ENCODE peak calls at places on chromosome 9, in nine cellular contexts. D is CD8-positive, alpha-beta T cell; B is K562; W is PC-3; G is lung; E is heart right ventricle; L is neural progenitor cell; J is hepatocyte; S is cardiac muscle cell. H is an unnamed sample.

GRCh38 chr9:36870960-36871359 is 163.1 kb downstream of the PAX5 start:
- DNase-seq in D (no peak), E (no peak), S (no peak), J (no peak), B (no peak), G (no peak), L (no peak), W (no peak), H (no peak)

GRCh38 chr9:5893591-5894236 is 3.0 kb downstream of the MLANA start:
- DNase-seq in B (no peak), G (no peak), L (no peak), D (no peak), S (no peak), J (peak; percentile 45), E (no peak), W (no peak), H (no peak)

GRCh38 chr9:86407022-86407421 is 52.8 kb upstream of the TUT7 start:
- DNase-seq in E (no peak), G (no peak), D (no peak), S (peak; percentile 51), L (no peak), J (peak; percentile 87), B (peak; percentile 3), W (peak; percentile 51), H (no peak)

GRCh38 chr9:88310310-88310980 is 77.8 kb upstream of the SPIN1 start:
- DNase-seq in B (peak; percentile 34), D (no peak), L (peak; percentile 39), J (no peak), W (peak; percentile 31), G (no peak), S (peak; percentile 66), E (no peak), H (no peak)

GRCh38 chr9:7318920-7319319 is 480.7 kb downstream of the DMAC1 start:
- DNase-seq in G (no peak), S (no peak), E (no peak), L (no peak), B (no peak), W (no peak), J (no peak), D (no peak), H (no peak)

GRCh38 chr9:3708751-3709150 is 182.9 kb upstream of the RFX3 start:
- DNase-seq in D (no peak), S (peak; percentile 69), W (peak; percentile 75), G (no peak), B (no peak), L (no peak), E (no peak), J (no peak), H (no peak)

GRCh38 chr9:127128341-127129072 is 6.1 kb upstream of the ANGPTL2 start:
- DNase-seq in S (peak; percentile 18), B (no peak), L (no peak), W (peak; percentile 21), J (no peak), G (no peak), E (peak; percentile 73), D (no peak), H (no peak)

GRCh38 chr9:133715866-133716563 is 22.1 kb downstream of the SARDH start:
- DNase-seq in B (peak; percentile 33), D (peak; percentile 30), S (peak; percentile 66), G (no peak), L (peak; percentile 59), W (no peak), E (no peak), J (peak; percentile 59), H (peak; percentile 13)

GRCh38 chr9:134177186-134177585 is 12.8 kb upstream of the RNU6ATAC start:
- DNase-seq in W (no peak), L (no peak), B (no peak), S (no peak), J (no peak), E (no peak), G (no peak), D (no peak), H (no peak)

GRCh38 chr9:72443855-72444254 is 77.6 kb upstream of the TMC1 start:
- DNase-seq in J (no peak), E (no peak), B (no peak), S (no peak), D (peak; percentile 5), L (no peak), W (peak; percentile 57), G (no peak), H (no peak)

GRCh38 chr9:110224583-110224982 is 16.6 kb upstream of the C9orf152 start:
- DNase-seq in S (no peak), B (no peak), E (no peak), J (no peak), D (no peak), L (no peak), G (no peak), W (no peak), H (no peak)

GRCh38 chr9:127505396-127506116 is 54.2 kb downstream of the LRSAM1 start:
- DNase-seq in L (peak; percentile 72), B (peak; percentile 55), S (peak; percentile 49), W (peak; percentile 42), E (no peak), J (peak; percentile 58), D (no peak), G (no peak), H (peak; percentile 19)

GRCh38 chr9:112180387-112180881 is 5.3 kb upstream of the SUSD1 start:
- DNase-seq in W (peak; percentile 43), E (no peak), S (no peak), L (no peak), B (peak; percentile 92), D (no peak), J (peak; percentile 23), G (no peak), H (peak; percentile 14)

GRCh38 chr9:37574996-37575395 is 1.2 kb downstream of the FBXO10 start:
- DNase-seq in W (no peak), E (no peak), L (peak; percentile 9), J (no peak), D (no peak), S (no peak), G (no peak), B (no peak), H (no peak)

GRCh38 chr9:6563036-6563435 is 82.5 kb downstream of the GLDC start:
- DNase-seq in L (no peak), J (no peak), G (peak; percentile 33), E (no peak), B (no peak), W (no peak), S (no peak), D (no peak), H (no peak)

GRCh38 chr9:84947412-84947972 is 278.0 kb downstream of the NTRK2 start:
- DNase-seq in E (no peak), L (no peak), B (no peak), S (no peak), D (no peak), J (no peak), W (peak; percentile 3), G (no peak), H (no peak)

GRCh38 chr9:95171001-95171400 is 146.5 kb downstream of the FANCC start:
- DNase-seq in D (no peak), E (no peak), L (no peak), W (peak; percentile 54), S (peak; percentile 45), B (peak; percentile 45), G (no peak), J (no peak), H (no peak)

DNA sequence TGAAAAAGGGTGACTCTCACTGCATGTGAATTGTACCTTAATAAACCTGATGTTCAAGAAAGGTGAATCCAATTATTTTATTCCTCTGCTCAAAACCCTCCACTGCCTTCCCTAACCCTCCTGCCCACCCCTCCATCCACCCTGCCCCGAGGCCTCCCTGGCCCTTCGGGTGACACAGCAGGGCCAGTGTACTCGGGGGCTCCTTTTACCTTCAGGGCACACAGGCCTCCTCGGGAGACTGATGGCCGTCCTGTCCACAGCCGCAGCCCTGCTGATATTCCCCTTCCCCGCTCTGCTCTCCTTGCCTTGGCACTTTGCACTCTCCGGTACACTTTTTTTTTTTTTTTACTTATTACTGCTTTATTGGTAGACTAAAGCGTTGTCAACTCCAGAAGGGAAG is 234.0 kb downstream of the CACNA1B start:
- DNase-seq in L (no peak), D (no peak), S (no peak), J (no peak), W (no peak), G (no peak), E (no peak), B (no peak), H (no peak)
- H3K9me3 ChIP-seq in L (no peaks in the 10 kb centered on the region), D (no peaks in the 10 kb centered on the region), S (no peaks in the 10 kb centered on the region), J (no peaks in the 10 kb centered on the region), W (no peaks in the 10 kb centered on the region), G (no peaks in the 10 kb centered on the region), E (no peaks in the 10 kb centered on the region), B (no peaks in the 10 kb centered on the region), H (no peaks in the 10 kb centered on the region)

DNA sequence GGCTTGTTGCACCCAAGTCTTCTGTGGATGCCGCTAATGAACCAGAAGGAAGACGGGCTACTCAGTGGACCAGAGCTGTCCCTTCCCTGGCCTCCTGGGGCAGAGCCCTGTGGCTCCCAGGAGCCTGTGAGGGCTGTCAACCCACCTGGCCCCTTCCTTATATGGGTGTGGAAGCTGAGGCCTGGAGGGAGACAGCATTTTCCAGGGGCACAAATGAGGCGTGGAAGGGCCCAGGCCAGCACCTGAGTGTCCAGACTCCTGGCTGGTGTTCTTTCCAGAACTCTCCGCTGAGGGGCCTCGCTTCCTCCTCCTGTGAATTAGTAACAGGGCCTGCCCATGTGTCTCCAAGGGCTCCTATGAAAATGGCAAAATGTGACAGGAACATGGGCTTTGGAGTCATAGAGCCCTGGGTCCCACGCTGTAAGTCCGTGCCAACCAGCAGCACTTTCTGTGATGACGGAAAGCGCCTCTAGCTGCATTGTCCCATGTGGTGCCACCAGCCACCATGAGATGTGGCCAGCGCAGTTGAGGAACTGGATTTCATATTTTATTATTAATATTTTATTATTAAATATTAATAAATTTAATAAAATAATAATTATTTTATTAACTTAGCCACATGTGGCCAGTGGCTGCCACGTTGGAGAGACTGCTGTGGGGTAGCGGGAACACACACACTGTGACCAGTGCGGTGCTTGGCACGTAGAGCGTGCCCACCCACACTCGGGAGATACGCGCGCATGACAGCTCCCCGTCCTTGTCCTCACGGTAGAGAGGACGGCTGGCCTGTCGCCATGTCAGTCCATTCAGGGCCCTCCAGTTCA is 18.3 kb downstream of the LAMC3 start:
- DNase-seq in S (no peak), D (no peak), J (no peak), B (no peak), W (no peak), L (no peak), G (no peak), E (no peak), H (no peak)
- H3K27me3 ChIP-seq in S (no peaks in the 10 kb centered on the region), D (no peaks in the 10 kb centered on the region), J (no peaks in the 10 kb centered on the region), B (peaks cover 94% of the 10 kb centered on the region), W (no peaks in the 10 kb centered on the region), L (no peaks in the 10 kb centered on the region), G (no peaks in the 10 kb centered on the region), E (no peaks in the 10 kb centered on the region), H (no peaks in the 10 kb centered on the region)

DNA sequence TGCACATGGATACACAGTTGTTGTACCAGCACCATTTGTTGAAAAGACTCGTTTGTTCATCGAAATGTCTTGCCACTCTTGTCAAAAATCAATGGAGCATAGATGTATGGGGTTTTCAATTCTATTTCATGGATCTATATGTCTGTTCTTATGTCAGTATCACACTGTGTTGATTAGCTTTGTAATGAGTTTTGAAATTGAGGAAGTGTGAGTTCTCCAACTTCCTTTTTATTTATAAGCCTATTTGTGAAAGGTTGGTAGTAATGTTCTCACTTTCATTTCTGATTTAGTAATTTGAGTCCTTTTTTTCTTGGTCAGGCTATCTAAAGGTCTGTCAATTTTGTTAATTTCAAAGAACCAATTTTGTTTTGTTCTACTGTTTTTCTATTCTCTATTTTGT is 26.1 kb downstream of the ZNF510 start:
- DNase-seq in L (no peak), G (no peak), B (no peak), W (no peak), D (no peak), J (no peak), S (no peak), E (no peak), H (no peak)
- H3K9me3 ChIP-seq in L (peaks cover 31% of the 10 kb centered on the region), G (peaks cover 25% of the 10 kb centered on the region), B (peaks cover 6% of the 10 kb centered on the region), W (peaks cover 11% of the 10 kb centered on the region), D (peaks cover 46% of the 10 kb centered on the region), J (peaks cover 20% of the 10 kb centered on the region), S (peaks cover 7% of the 10 kb centered on the region), E (peaks cover 79% of the 10 kb centered on the region), H (peaks cover 73% of the 10 kb centered on the region)

GRCh38 chr9:23563497-23563896 is 262.5 kb downstream of the ELAVL2 start:
- DNase-seq in S (no peak), J (no peak), W (peak; percentile 35), B (no peak), G (no peak), L (no peak), E (no peak), D (no peak), H (no peak)
- H3K27me3 ChIP-seq in S (no peaks in the 10 kb centered on the region), J (no peaks in the 10 kb centered on the region), W (no peaks in the 10 kb centered on the region), B (no peaks in the 10 kb centered on the region), G (no peaks in the 10 kb centered on the region), L (no peaks in the 10 kb centered on the region), E (no peaks in the 10 kb centered on the region), D (no peaks in the 10 kb centered on the region), H (no peaks in the 10 kb centered on the region)